ENCODE peak calls at places on chromosomes 13 and 19, in ten cellular contexts. A is GM18507; Y is pancreas; I is mucosa of gallbladder; W is activated T-helper 1 cell treated with anti-CD3 and anti-CD28 coated beads, Interleukin-12 subunit alpha, Interleukin-12 subunit beta, Interleukin-2, Interleukin-4 antibody, amounts not matched to agents 30 ng/mL and 10 ng/mL and 1 ng/mL, durations not matched to agents 14 hours and 24 hours and 36 hours; Z is ELF-1; L is NCI-H2029 treated with DMSO at 0.1 percent for 48 hours; K is thoracic aorta; P is GM23338; G is fibroblast of lung. S is an unnamed sample.

GRCh38 chr19:35040826-35041547 is 534 bp upstream of the HPN start:
- DNase-seq in A (no peak), Y (peak), I (peak), W (no peak), Z (peak), L (no peak), K (peak), P (peak), G (no peak), S (no peak)

GRCh38 chr19:47447470-47448359 is 24.0 kb downstream of the SLC8A2 start:
- DNase-seq in A (no peak), Y (no peak), I (peak), W (peak), Z (peak), L (no peak), K (no peak), P (peak), G (peak), S (no peak)

GRCh38 chr13:100089633-100090032 is 740 bp downstream of the PCCA start:
- DNase-seq in A (no peak), Y (no peak), I (no peak), W (no peak), Z (peak), L (no peak), K (no peak), P (no peak), G (peak), S (no peak)

GRCh38 chr19:53160350-53160749 is 1.5 kb upstream of the ZNF347 start:
- DNase-seq in A (no peak), Y (no peak), I (no peak), W (no peak), Z (no peak), L (no peak), K (no peak), P (no peak), G (no peak), S (no peak)

GRCh38 chr19:39112338-39112890 is 13.2 kb upstream of the PAK4 start:
- DNase-seq in A (no peak), Y (peak), I (peak), W (no peak), Z (no peak), L (no peak), K (no peak), P (no peak), G (peak), S (peak)

GRCh38 chr19:14347999-14348889 is 33.0 kb upstream of the ADGRE5 start:
- DNase-seq in A (peak), Y (peak), I (peak), W (peak), Z (peak), L (no peak), K (no peak), P (peak), G (peak), S (peak)

GRCh38 chr13:113959198-113959597 is 14.7 kb downstream of the C13orf46 start:
- DNase-seq in A (no peak), Y (no peak), I (no peak), W (no peak), Z (no peak), L (no peak), K (no peak), P (no peak), G (no peak), S (no peak)

GRCh38 chr13:51101636-51102218 is 9.3 kb downstream of the C13orf42 start:
- DNase-seq in A (no peak), Y (no peak), I (no peak), W (no peak), Z (no peak), L (no peak), K (no peak), P (no peak), G (no peak), S (no peak)

GRCh38 chr19:10421240-10421948 is 1.1 kb downstream of the PDE4A start:
- DNase-seq in A (no peak), Y (no peak), I (no peak), W (peak), Z (no peak), L (no peak), K (no peak), P (no peak), G (no peak), S (no peak)

GRCh38 chr13:19150226-19150625 is 31.4 kb downstream of the TUBA3C start:
- DNase-seq in A (no peak), Y (no peak), I (no peak), W (no peak), Z (no peak), L (no peak), K (no peak), P (no peak), G (no peak), S (no peak)

GRCh38 chr13:26600345-26600761 is 42.9 kb downstream of the WASF3 start:
- DNase-seq in A (no peak), Y (no peak), I (no peak), W (no peak), Z (no peak), L (no peak), K (no peak), P (no peak), G (peak), S (no peak)

GRCh38 chr13:23899555-23899954 is 2.3 kb upstream of the C1QTNF9B start:
- DNase-seq in A (no peak), Y (no peak), I (peak), W (no peak), Z (no peak), L (no peak), K (no peak), P (peak), G (peak), S (no peak)

GRCh38 chr19:46979770-46980105 is 39.9 kb upstream of the NPAS1 start:
- DNase-seq in A (no peak), Y (no peak), I (no peak), W (no peak), Z (peak), L (no peak), K (no peak), P (peak), G (no peak), S (no peak)

GRCh38 chr13:108834193-108834592 is 204.8 kb downstream of the MYO16 start:
- DNase-seq in A (no peak), Y (no peak), I (no peak), W (no peak), Z (peak), L (no peak), K (no peak), P (no peak), G (no peak), S (no peak)

GRCh38 chr19:55594996-55595530 is 4.3 kb downstream of the FIZ1 start:
- DNase-seq in A (no peak), Y (no peak), I (no peak), W (no peak), Z (no peak), L (no peak), K (no peak), P (no peak), G (no peak), S (no peak)

GRCh38 chr19:16470911-16471811 is 609 bp downstream of the EPS15L1 start:
- DNase-seq in A (no peak), Y (peak), I (no peak), W (peak), Z (peak), L (no peak), K (no peak), P (peak), G (peak), S (no peak)

GRCh38 chr19:13974073-13974472 is 21.8 kb downstream of the DCAF15 start:
- DNase-seq in A (no peak), Y (no peak), I (peak), W (no peak), Z (peak), L (peak), K (no peak), P (peak), G (no peak), S (peak)

GRCh38 chr19:33194884-33195710 is 967 bp downstream of the LRP3 start:
- DNase-seq in A (no peak), Y (peak), I (no peak), W (no peak), Z (peak), L (no peak), K (no peak), P (peak), G (peak), S (no peak)

GRCh38 chr13:59531571-59532091 is 632.1 kb downstream of the DIAPH3 start:
- DNase-seq in A (no peak), Y (peak), I (peak), W (no peak), Z (peak), L (no peak), K (peak), P (peak), G (peak), S (peak)

GRCh38 chr19:1942078-1942933 is 1.3 kb downstream of the CSNK1G2 start:
- DNase-seq in A (no peak), Y (peak), I (peak), W (peak), Z (peak), L (no peak), K (no peak), P (peak), G (peak), S (peak)

GRCh38 chr19:37932985-37933953 is 26.3 kb downstream of the SIPA1L3 start:
- DNase-seq in A (no peak), Y (peak), I (peak), W (no peak), Z (no peak), L (peak), K (no peak), P (no peak), G (peak), S (peak)

GRCh38 chr19:18173572-18174294 is at the start of gene IFI30:
- DNase-seq in A (no peak), Y (peak), I (peak), W (peak), Z (peak), L (peak), K (no peak), P (peak), G (no peak), S (peak)

GRCh38 chr19:17340302-17340870 is 3.0 kb downstream of the GTPBP3 start:
- DNase-seq in A (no peak), Y (no peak), I (no peak), W (no peak), Z (peak), L (no peak), K (no peak), P (peak), G (no peak), S (peak)

GRCh38 chr19:17281391-17282304 is at the start of gene ANKLE1:
- DNase-seq in A (no peak), Y (no peak), I (no peak), W (peak), Z (peak), L (no peak), K (no peak), P (peak), G (no peak), S (no peak)

GRCh38 chr19:49387936-49388372 is at the start of gene KASH5:
- DNase-seq in A (peak), Y (peak), I (peak), W (peak), Z (peak), L (peak), K (no peak), P (peak), G (peak), S (no peak)

GRCh38 chr19:5220361-5220760 is 120.3 kb downstream of the PTPRS start:
- DNase-seq in A (no peak), Y (no peak), I (no peak), W (no peak), Z (no peak), L (no peak), K (no peak), P (no peak), G (no peak), S (no peak)

GRCh38 chr13:79806821-79807220 is 325.9 kb downstream of the NDFIP2 start:
- DNase-seq in A (no peak), Y (no peak), I (no peak), W (no peak), Z (no peak), L (no peak), K (no peak), P (no peak), G (no peak), S (no peak)

GRCh38 chr19:3580156-3580955 is 4.9 kb upstream of the GIPC3 start:
- DNase-seq in A (no peak), Y (no peak), I (no peak), W (no peak), Z (no peak), L (no peak), K (no peak), P (no peak), G (peak), S (peak)

GRCh38 chr19:54062643-54063042 is 1.1 kb downstream of the VSTM1 start:
- DNase-seq in A (no peak), Y (no peak), I (no peak), W (no peak), Z (no peak), L (no peak), K (no peak), P (no peak), G (no peak), S (no peak)

GRCh38 chr19:9348253-9348652 is 14.6 kb upstream of the ZNF177 start:
- DNase-seq in A (no peak), Y (no peak), I (no peak), W (no peak), Z (no peak), L (no peak), K (no peak), P (no peak), G (no peak), S (no peak)

GRCh38 chr19:33879818-33880575 is 83.3 kb downstream of the KCTD15 start:
- DNase-seq in A (no peak), Y (peak), I (no peak), W (no peak), Z (peak), L (no peak), K (no peak), P (no peak), G (no peak), S (no peak)

GRCh38 chr19:3159565-3159964 is 19.0 kb upstream of the S1PR4 start:
- DNase-seq in A (no peak), Y (no peak), I (no peak), W (no peak), Z (no peak), L (no peak), K (no peak), P (peak), G (no peak), S (no peak)

GRCh38 chr19:58059003-58059671 is at the start of gene ZNF135:
- DNase-seq in A (no peak), Y (peak), I (peak), W (no peak), Z (peak), L (peak), K (peak), P (peak), G (peak), S (no peak)

GRCh38 chr19:42271861-42272534 is 2.9 kb downstream of the CIC start:
- DNase-seq in A (no peak), Y (no peak), I (no peak), W (no peak), Z (no peak), L (no peak), K (no peak), P (no peak), G (no peak), S (no peak)

S was measured in NCI-H226.